ENCODE peak calls at places on chromosome 18, in four cellular contexts. O is heart left ventricle, P is astrocyte, V is cardiac muscle cell. W is an unnamed sample.

GRCh38 chr18:13291299-13291698 is 72.7 kb downstream of the LDLRAD4 start:
- DNase-seq in O (no peak), P (no peak), V (no peak), W (no peak)

GRCh38 chr18:41134426-41134825 is 820.6 kb upstream of the PIK3C3 start:
- DNase-seq in V (no peak), P (peak; percentile 68), O (no peak), W (no peak)

GRCh38 chr18:5979176-5979888 is 84.0 kb upstream of the TMEM200C start:
- DNase-seq in O (no peak), V (no peak), P (no peak), W (no peak)

GRCh38 chr18:42525905-42526304 is 570.9 kb downstream of the PIK3C3 start:
- DNase-seq in V (no peak), P (no peak), O (no peak), W (no peak)

GRCh38 chr18:54700580-54700979 is 109.5 kb downstream of the DYNAP start:
- DNase-seq in P (no peak), O (no peak), V (no peak), W (no peak)

GRCh38 chr18:4236940-4237686 is 218.0 kb downstream of the DLGAP1 start:
- DNase-seq in O (no peak), V (no peak), P (no peak), W (no peak)

GRCh38 chr18:46152436-46152807 is 48.2 kb downstream of the HAUS1 start:
- DNase-seq in O (peak; percentile 66), V (peak; percentile 57), P (peak; percentile 81), W (peak; percentile 53)

GRCh38 chr18:46705521-46705920 is 48.5 kb upstream of the LOXHD1 start:
- DNase-seq in P (no peak), O (no peak), V (no peak), W (no peak)

GRCh38 chr18:24420551-24420950 is 5.9 kb upstream of the IMPACT start:
- DNase-seq in O (no peak), V (no peak), P (no peak), W (no peak)

GRCh38 chr18:6200375-6200774 is 214.3 kb downstream of the L3MBTL4 start:
- DNase-seq in V (no peak), P (no peak), O (no peak), W (no peak)

GRCh38 chr18:61893304-61893970 is 630 bp upstream of the RNF152 start:
- DNase-seq in V (peak; percentile 47), P (no peak), O (peak; percentile 79), W (peak; percentile 55)

GRCh38 chr18:34661464-34662087 is 48.5 kb upstream of the DTNA start:
- DNase-seq in V (peak; percentile 62), P (peak; percentile 22), O (no peak), W (no peak)

GRCh38 chr18:78878335-78878734 is 101.3 kb upstream of the SALL3 start:
- DNase-seq in P (no peak), O (no peak), V (no peak), W (no peak)

GRCh38 chr18:59874166-59874565 is 25.6 kb upstream of the PMAIP1 start:
- DNase-seq in P (peak; percentile 91), O (no peak), V (peak; percentile 61), W (no peak)

GRCh38 chr18:6106116-6106645 is 210.9 kb upstream of the TMEM200C start:
- DNase-seq in O (no peak), V (no peak), P (no peak), W (no peak)

GRCh38 chr18:31042391-31043181 is at the start of gene DSC3:
- DNase-seq in O (peak; percentile 65), P (peak; percentile 19), V (peak; percentile 74), W (peak; percentile 47)

GRCh38 chr18:13137041-13137938 is 81.3 kb upstream of the LDLRAD4 start:
- DNase-seq in V (peak; percentile 47), O (peak; percentile 84), P (peak; percentile 9), W (peak; percentile 68)

GRCh38 chr18:21293479-21293878 is 51.4 kb downstream of the GREB1L start:
- DNase-seq in V (no peak), P (no peak), O (no peak), W (no peak)

GRCh38 chr18:13539843-13540535 is 186.4 kb downstream of the FAM210A start:
- DNase-seq in V (no peak), P (no peak), O (no peak), W (no peak)

GRCh38 chr18:35635171-35635570 is 53.6 kb downstream of the GALNT1 start:
- DNase-seq in O (no peak), P (peak; percentile 68), V (no peak), W (no peak)

GRCh38 chr18:35581555-35582309 is at the start of gene GALNT1:
- DNase-seq in P (no peak), V (peak; percentile 24), O (peak; percentile 67), W (peak; percentile 54)

GRCh38 chr18:30132959-30133358 is 909.6 kb downstream of the DSC3 start:
- DNase-seq in P (no peak), O (no peak), V (peak; percentile 2), W (no peak)

GRCh38 chr18:75229437-75229836 is 18.8 kb downstream of the TSHZ1 start:
- DNase-seq in P (no peak), O (no peak), V (no peak), W (no peak)

GRCh38 chr18:28109781-28110460 is 67.0 kb downstream of the CDH2 start:
- DNase-seq in V (no peak), P (peak; percentile 45), O (no peak), W (no peak)

GRCh38 chr18:48799724-48800315 is 150.9 kb downstream of the SMAD7 start:
- DNase-seq in O (no peak), P (no peak), V (no peak), W (no peak)

GRCh38 chr18:48800479-48800876 is 150.3 kb downstream of the SMAD7 start:
- DNase-seq in V (no peak), O (no peak), P (no peak), W (peak; percentile 22)

GRCh38 chr18:48801728-48802542 is 148.8 kb downstream of the SMAD7 start:
- DNase-seq in V (no peak), P (no peak), O (no peak), W (peak; percentile 12)

GRCh38 chr18:48802543-48803428 is 148.0 kb downstream of the SMAD7 start:
- DNase-seq in P (no peak), O (no peak), V (no peak), W (peak; percentile 32)

DNA sequence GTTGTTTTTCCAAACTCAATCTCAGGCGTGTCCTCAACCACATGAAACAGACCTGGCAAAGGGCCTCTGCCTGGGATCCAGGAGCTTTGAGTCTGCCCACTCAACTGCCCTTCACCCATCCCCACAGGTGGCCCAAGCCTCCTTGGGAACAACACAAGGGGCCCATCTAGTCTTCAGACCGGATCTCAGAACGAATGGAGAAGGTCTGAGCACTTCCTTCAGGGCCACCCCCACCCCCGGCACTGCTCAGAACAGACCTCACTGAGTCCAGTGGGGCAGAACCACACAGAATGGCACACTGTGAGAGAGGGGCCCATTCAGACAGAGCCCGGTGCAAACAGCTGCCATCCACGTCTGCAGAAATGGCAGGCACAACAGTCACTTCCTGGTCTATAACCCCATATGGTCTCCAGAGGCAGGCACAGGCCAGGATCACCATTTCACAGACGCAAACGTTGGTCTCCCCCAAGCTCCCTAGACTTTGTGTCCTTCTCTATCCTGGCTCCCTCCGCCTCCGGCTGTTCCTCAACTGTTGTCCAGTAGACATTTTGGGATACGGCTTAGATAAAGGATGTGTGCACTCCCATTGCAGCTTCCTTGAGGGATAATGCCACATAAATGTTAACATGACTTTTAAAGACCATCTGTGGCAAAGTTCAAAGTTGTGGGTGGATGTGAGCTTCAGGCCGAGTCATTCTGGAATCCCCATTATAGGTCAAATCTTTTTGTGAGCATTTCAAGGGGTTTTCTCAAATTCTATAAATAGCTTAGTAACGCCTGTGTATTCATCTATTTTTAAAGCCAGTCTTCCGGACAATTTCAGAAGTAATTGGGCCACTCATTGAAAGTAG is 149.7 kb downstream of the SMAD7 start:
- DNase-seq in P (no peak), O (no peak), V (no peak), W (peak; percentile 20)
- H3K4me1 ChIP-seq in P (peaks cover 10% of the 10 kb centered on the region), O (peaks cover 58% of the 10 kb centered on the region), V (peaks cover 32% of the 10 kb centered on the region), W (peaks cover 10% of the 10 kb centered on the region)

GRCh38 chr18:47899107-47899840 is 31.2 kb downstream of the SMAD2 start:
- DNase-seq in O (no peak), P (no peak), V (peak; percentile 39), W (no peak)
- H3K4me1 ChIP-seq in O (peaks cover 31% of the 10 kb centered on the region), P (peaks cover under 1% of the 10 kb centered on the region), V (peaks cover 42% of the 10 kb centered on the region), W (peaks cover 32% of the 10 kb centered on the region)

GRCh38 chr18:25826823-25827617 is 263.4 kb downstream of the SS18 start:
- DNase-seq in P (peak; percentile 20), V (no peak), O (no peak), W (no peak)
- H3K4me1 ChIP-seq in P (peaks cover 16% of the 10 kb centered on the region), V (peaks cover 27% of the 10 kb centered on the region), O (peaks cover 8% of the 10 kb centered on the region), W (no peaks in the 10 kb centered on the region)

GRCh38 chr18:44857744-44858143 is 177.1 kb downstream of the SETBP1 start:
- DNase-seq in V (no peak), O (no peak), P (no peak), W (no peak)
- H3K4me1 ChIP-seq in V (peaks cover 20% of the 10 kb centered on the region), O (peaks cover 38% of the 10 kb centered on the region), P (no peaks in the 10 kb centered on the region), W (peaks cover 14% of the 10 kb centered on the region)

GRCh38 chr18:8800445-8800844 is 95.1 kb downstream of the MTCL1 start:
- DNase-seq in O (no peak), V (peak; percentile 96), P (peak; percentile 100), W (no peak)

GRCh38 chr18:8800876-8801262 is 95.5 kb downstream of the MTCL1 start:
- DNase-seq in O (no peak), V (no peak), P (no peak), W (no peak)

GRCh38 chr18:8803063-8803795 is 97.9 kb downstream of the MTCL1 start:
- DNase-seq in V (no peak), O (no peak), P (no peak), W (no peak)

GRCh38 chr18:8801263-8801901 is 96.0 kb downstream of the MTCL1 start:
- DNase-seq in P (peak; percentile 97), V (peak; percentile 83), O (no peak), W (no peak)

DNA sequence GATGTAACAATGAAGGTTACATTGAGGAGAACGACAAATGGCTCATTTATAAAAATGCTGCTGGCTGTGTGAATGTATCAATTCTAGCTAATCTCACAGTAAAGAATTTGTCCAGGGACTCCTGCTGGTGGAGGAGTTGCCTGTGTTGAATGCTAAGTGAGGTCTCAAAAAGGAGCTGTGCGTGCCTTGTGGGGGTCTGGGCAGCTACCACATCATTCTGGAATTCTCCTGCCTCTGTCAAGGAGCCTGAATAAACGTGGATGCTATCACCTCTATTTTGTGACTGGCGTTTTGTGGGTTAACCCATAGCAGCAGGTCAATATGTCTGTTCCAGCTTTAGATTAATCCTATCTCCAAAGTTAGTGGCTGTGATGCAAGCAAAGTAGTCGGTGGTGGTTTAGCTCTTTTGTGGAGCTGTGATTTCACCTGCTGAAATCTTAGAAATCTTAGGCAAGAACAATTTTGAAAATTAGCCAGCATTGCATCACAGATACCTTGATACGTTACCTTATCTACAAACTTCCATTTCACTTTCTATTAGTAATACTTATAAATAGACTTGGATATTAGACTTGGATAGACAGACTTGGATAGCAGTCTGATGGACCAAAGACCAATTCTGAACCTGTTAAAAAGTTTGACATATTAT is 96.8 kb downstream of the MTCL1 start:
- DNase-seq in O (no peak), V (no peak), P (peak; percentile 75), W (no peak)
- H3K4me1 ChIP-seq in O (peaks cover 3% of the 10 kb centered on the region), V (peaks cover 17% of the 10 kb centered on the region), P (peaks cover 45% of the 10 kb centered on the region), W (no peaks in the 10 kb centered on the region)

W was measured in lower lobe of right lung.